ENCODE peak calls at places on chromosomes 16 and 17, in six cellular contexts. One of them, this sample, is unnamed.

GRCh38 chr16:56941092-56941491 is 9.2 kb downstream of the HERPUD1 start:
- DNase-seq in RWPE1: no peak
- DNase-seq in lower lobe of right lung: no peak
- DNase-seq in ovary: no peak
- DNase-seq in NB4: peak
- DNase-seq in heart right ventricle: no peak
- DNase-seq in this sample: no peak

GRCh38 chr16:31063843-31064611 is 10.0 kb downstream of the ZNF668 start:
- DNase-seq in RWPE1: no peak
- DNase-seq in lower lobe of right lung: peak
- DNase-seq in ovary: no peak
- DNase-seq in NB4: no peak
- DNase-seq in heart right ventricle: no peak
- DNase-seq in this sample: no peak

GRCh38 chr17:31093866-31094599 is 744 bp upstream of the NF1 start:
- DNase-seq in RWPE1: no peak
- DNase-seq in lower lobe of right lung: no peak
- DNase-seq in ovary: no peak
- DNase-seq in NB4: no peak
- DNase-seq in heart right ventricle: no peak
- DNase-seq in this sample: no peak

GRCh38 chr16:67456383-67457140 is 24.4 kb downstream of the ATP6V0D1 start:
- DNase-seq in RWPE1: no peak
- DNase-seq in lower lobe of right lung: peak
- DNase-seq in ovary: no peak
- DNase-seq in NB4: no peak
- DNase-seq in heart right ventricle: peak
- DNase-seq in this sample: peak

GRCh38 chr16:88646345-88647034 is 4.4 kb downstream of the CYBA start:
- DNase-seq in RWPE1: no peak
- DNase-seq in lower lobe of right lung: no peak
- DNase-seq in ovary: no peak
- DNase-seq in NB4: no peak
- DNase-seq in heart right ventricle: no peak
- DNase-seq in this sample: no peak

GRCh38 chr17:71003736-71004135 is 834.4 kb downstream of the KCNJ2 start:
- DNase-seq in RWPE1: no peak
- DNase-seq in lower lobe of right lung: no peak
- DNase-seq in ovary: no peak
- DNase-seq in NB4: no peak
- DNase-seq in heart right ventricle: no peak
- DNase-seq in this sample: no peak

GRCh38 chr16:16774389-16774788 is 395.4 kb downstream of the NPIPA7 start:
- DNase-seq in RWPE1: no peak
- DNase-seq in lower lobe of right lung: no peak
- DNase-seq in ovary: no peak
- DNase-seq in NB4: no peak
- DNase-seq in heart right ventricle: no peak
- DNase-seq in this sample: no peak

GRCh38 chr17:372157-373152 is 19.8 kb upstream of the RPH3AL start:
- DNase-seq in RWPE1: no peak
- DNase-seq in lower lobe of right lung: no peak
- DNase-seq in ovary: no peak
- DNase-seq in NB4: no peak
- DNase-seq in heart right ventricle: no peak
- DNase-seq in this sample: peak

GRCh38 chr17:33457477-33457876 is 164.4 kb upstream of the ASIC2 start:
- DNase-seq in RWPE1: no peak
- DNase-seq in lower lobe of right lung: no peak
- DNase-seq in ovary: no peak
- DNase-seq in NB4: no peak
- DNase-seq in heart right ventricle: no peak
- DNase-seq in this sample: no peak

GRCh38 chr17:39365872-39366271 is 35.6 kb downstream of the FBXL20 start:
- DNase-seq in RWPE1: no peak
- DNase-seq in lower lobe of right lung: no peak
- DNase-seq in ovary: no peak
- DNase-seq in NB4: no peak
- DNase-seq in heart right ventricle: no peak
- DNase-seq in this sample: no peak

GRCh38 chr16:29820730-29821662 is 734 bp downstream of the MVP start:
- DNase-seq in RWPE1: peak
- DNase-seq in lower lobe of right lung: peak
- DNase-seq in ovary: peak
- DNase-seq in NB4: no peak
- DNase-seq in heart right ventricle: no peak
- DNase-seq in this sample: no peak

GRCh38 chr16:68382296-68382718 is 66.0 kb downstream of the SMPD3 start:
- DNase-seq in RWPE1: no peak
- DNase-seq in lower lobe of right lung: peak
- DNase-seq in ovary: no peak
- DNase-seq in NB4: peak
- DNase-seq in heart right ventricle: no peak
- DNase-seq in this sample: no peak

GRCh38 chr17:12917401-12917800 is 100.4 kb downstream of the ELAC2 start:
- DNase-seq in RWPE1: no peak
- DNase-seq in lower lobe of right lung: no peak
- DNase-seq in ovary: no peak
- DNase-seq in NB4: no peak
- DNase-seq in heart right ventricle: no peak
- DNase-seq in this sample: no peak

GRCh38 chr16:69827527-69827926 is 65.4 kb downstream of the WWP2 start:
- DNase-seq in RWPE1: no peak
- DNase-seq in lower lobe of right lung: no peak
- DNase-seq in ovary: no peak
- DNase-seq in NB4: no peak
- DNase-seq in heart right ventricle: peak
- DNase-seq in this sample: no peak

GRCh38 chr17:3890082-3890892 is 2.6 kb downstream of the CAMKK1 start:
- DNase-seq in RWPE1: peak
- DNase-seq in lower lobe of right lung: peak
- DNase-seq in ovary: peak
- DNase-seq in NB4: peak
- DNase-seq in heart right ventricle: peak
- DNase-seq in this sample: peak

GRCh38 chr16:76932541-76933211 is 258.3 kb upstream of the MON1B start:
- DNase-seq in RWPE1: no peak
- DNase-seq in lower lobe of right lung: no peak
- DNase-seq in ovary: no peak
- DNase-seq in NB4: no peak
- DNase-seq in heart right ventricle: no peak
- DNase-seq in this sample: no peak

GRCh38 chr16:82197540-82198240 is 27.7 kb upstream of the MPHOSPH6 start:
- DNase-seq in RWPE1: peak
- DNase-seq in lower lobe of right lung: no peak
- DNase-seq in ovary: no peak
- DNase-seq in NB4: no peak
- DNase-seq in heart right ventricle: no peak
- DNase-seq in this sample: no peak

GRCh38 chr17:79750650-79751545 is 20.2 kb downstream of the ENPP7 start:
- DNase-seq in RWPE1: no peak
- DNase-seq in lower lobe of right lung: peak
- DNase-seq in ovary: no peak
- DNase-seq in NB4: no peak
- DNase-seq in heart right ventricle: no peak
- DNase-seq in this sample: no peak

GRCh38 chr17:57699751-57700186 is 45.3 kb downstream of the CCDC182 start:
- DNase-seq in RWPE1: no peak
- DNase-seq in lower lobe of right lung: no peak
- DNase-seq in ovary: no peak
- DNase-seq in NB4: no peak
- DNase-seq in heart right ventricle: no peak
- DNase-seq in this sample: peak

GRCh38 chr17:17723354-17724261 is 42.4 kb downstream of the RAI1 start:
- DNase-seq in RWPE1: no peak
- DNase-seq in lower lobe of right lung: no peak
- DNase-seq in ovary: no peak
- DNase-seq in NB4: peak
- DNase-seq in heart right ventricle: no peak
- DNase-seq in this sample: peak

GRCh38 chr16:51522902-51523301 is 371.8 kb upstream of the SALL1 start:
- DNase-seq in RWPE1: no peak
- DNase-seq in lower lobe of right lung: no peak
- DNase-seq in ovary: no peak
- DNase-seq in NB4: no peak
- DNase-seq in heart right ventricle: no peak
- DNase-seq in this sample: no peak

GRCh38 chr16:89639385-89639784 is 18.1 kb downstream of the CHMP1A start:
- DNase-seq in RWPE1: no peak
- DNase-seq in lower lobe of right lung: no peak
- DNase-seq in ovary: no peak
- DNase-seq in NB4: no peak
- DNase-seq in heart right ventricle: no peak
- DNase-seq in this sample: no peak

GRCh38 chr17:74447628-74448159 is 15.8 kb downstream of the GPRC5C start:
- DNase-seq in RWPE1: no peak
- DNase-seq in lower lobe of right lung: no peak
- DNase-seq in ovary: no peak
- DNase-seq in NB4: no peak
- DNase-seq in heart right ventricle: no peak
- DNase-seq in this sample: no peak

GRCh38 chr17:17416007-17416399 is 60.8 kb upstream of the MED9 start:
- DNase-seq in RWPE1: peak
- DNase-seq in lower lobe of right lung: no peak
- DNase-seq in ovary: no peak
- DNase-seq in NB4: peak
- DNase-seq in heart right ventricle: no peak
- DNase-seq in this sample: peak

GRCh38 chr16:84959784-84960417 is 51.4 kb downstream of the ZDHHC7 start:
- DNase-seq in RWPE1: no peak
- DNase-seq in lower lobe of right lung: no peak
- DNase-seq in ovary: no peak
- DNase-seq in NB4: peak
- DNase-seq in heart right ventricle: no peak
- DNase-seq in this sample: no peak

GRCh38 chr16:84957192-84957591 is 54.1 kb downstream of the ZDHHC7 start:
- DNase-seq in RWPE1: no peak
- DNase-seq in lower lobe of right lung: no peak
- DNase-seq in ovary: no peak
- DNase-seq in NB4: no peak
- DNase-seq in heart right ventricle: no peak
- DNase-seq in this sample: no peak

GRCh38 chr16:84957792-84958191 is 53.5 kb downstream of the ZDHHC7 start:
- DNase-seq in RWPE1: no peak
- DNase-seq in lower lobe of right lung: no peak
- DNase-seq in ovary: no peak
- DNase-seq in NB4: no peak
- DNase-seq in heart right ventricle: no peak
- DNase-seq in this sample: no peak

GRCh38 chr16:84960942-84961341 is 50.4 kb downstream of the ZDHHC7 start:
- DNase-seq in RWPE1: no peak
- DNase-seq in lower lobe of right lung: no peak
- DNase-seq in ovary: no peak
- DNase-seq in NB4: no peak
- DNase-seq in heart right ventricle: no peak
- DNase-seq in this sample: no peak

DNA sequence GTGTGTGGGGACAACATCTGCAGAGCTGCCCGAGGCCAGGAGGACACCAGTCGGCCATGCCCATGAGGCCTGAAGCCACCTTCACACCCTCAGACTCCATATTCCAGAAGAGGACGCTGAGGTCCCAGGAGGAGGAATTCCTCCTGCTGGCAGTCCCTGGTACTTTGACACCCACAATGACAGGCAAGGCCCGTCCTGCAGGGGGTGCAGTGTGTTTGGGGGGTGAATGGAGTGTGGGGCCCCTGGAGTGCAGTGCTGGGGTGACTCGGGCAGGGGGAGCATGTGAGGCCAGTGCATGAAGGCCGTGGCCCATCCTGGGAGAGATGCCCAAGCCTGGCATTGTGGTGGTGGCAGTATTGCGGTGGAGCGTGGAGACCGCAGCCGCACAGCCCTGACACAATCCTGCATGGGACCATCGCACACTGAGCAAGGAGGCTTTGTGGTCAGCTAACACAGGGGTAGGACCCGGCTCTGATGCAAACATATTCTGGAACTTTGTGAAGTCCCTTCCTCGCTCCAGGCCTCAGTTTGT is 52.2 kb downstream of the ZDHHC7 start:
- DNase-seq in RWPE1: no peak
- DNase-seq in lower lobe of right lung: no peak
- DNase-seq in ovary: no peak
- DNase-seq in NB4: peak
- DNase-seq in heart right ventricle: no peak
- DNase-seq in this sample: no peak
- TF ChIP-seq CTCF in RWPE1: no peak
- TF ChIP-seq CTCF in lower lobe of right lung: no peak
- TF ChIP-seq CTCF in ovary: no peak
- TF ChIP-seq CTCF in NB4: peak
- TF ChIP-seq CTCF in heart right ventricle: no peak
- TF ChIP-seq CTCF in this sample: peak

GRCh38 chr16:85027968-85028637 is 508 bp downstream of the KIAA0513 start:
- DNase-seq in RWPE1: no peak
- DNase-seq in lower lobe of right lung: no peak
- DNase-seq in ovary: no peak
- DNase-seq in NB4: no peak
- DNase-seq in heart right ventricle: no peak
- DNase-seq in this sample: no peak
- TF ChIP-seq CTCF in RWPE1: no peak
- TF ChIP-seq CTCF in lower lobe of right lung: peak
- TF ChIP-seq CTCF in ovary: no peak
- TF ChIP-seq CTCF in NB4: no peak
- TF ChIP-seq CTCF in heart right ventricle: no peak
- TF ChIP-seq CTCF in this sample: peak

DNA sequence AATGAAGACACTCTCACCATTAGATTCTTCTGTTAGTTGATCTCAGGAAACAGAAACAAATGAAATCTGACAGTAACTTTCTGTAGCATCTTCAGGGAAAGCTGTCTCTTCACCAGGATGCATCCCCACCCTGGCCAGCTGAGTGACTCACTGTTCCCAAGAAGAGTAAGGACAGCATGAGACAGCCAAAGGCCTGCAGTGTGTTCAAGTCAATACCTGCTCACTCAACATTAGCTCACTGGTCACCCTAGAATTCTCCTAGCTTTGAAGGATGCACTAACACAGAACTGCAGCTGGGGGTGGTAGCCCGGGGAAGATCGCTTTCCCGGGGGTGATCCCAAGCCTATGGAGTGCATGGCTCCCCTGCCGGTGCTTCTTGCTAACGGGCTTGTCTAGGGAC is 28.2 kb upstream of the CLEC18B start:
- DNase-seq in RWPE1: peak
- DNase-seq in lower lobe of right lung: no peak
- DNase-seq in ovary: no peak
- DNase-seq in NB4: no peak
- DNase-seq in heart right ventricle: no peak
- DNase-seq in this sample: no peak
- TF ChIP-seq CTCF in RWPE1: peak
- TF ChIP-seq CTCF in lower lobe of right lung: no peak
- TF ChIP-seq CTCF in ovary: no peak
- TF ChIP-seq CTCF in NB4: no peak
- TF ChIP-seq CTCF in heart right ventricle: no peak
- TF ChIP-seq CTCF in this sample: peak

DNA sequence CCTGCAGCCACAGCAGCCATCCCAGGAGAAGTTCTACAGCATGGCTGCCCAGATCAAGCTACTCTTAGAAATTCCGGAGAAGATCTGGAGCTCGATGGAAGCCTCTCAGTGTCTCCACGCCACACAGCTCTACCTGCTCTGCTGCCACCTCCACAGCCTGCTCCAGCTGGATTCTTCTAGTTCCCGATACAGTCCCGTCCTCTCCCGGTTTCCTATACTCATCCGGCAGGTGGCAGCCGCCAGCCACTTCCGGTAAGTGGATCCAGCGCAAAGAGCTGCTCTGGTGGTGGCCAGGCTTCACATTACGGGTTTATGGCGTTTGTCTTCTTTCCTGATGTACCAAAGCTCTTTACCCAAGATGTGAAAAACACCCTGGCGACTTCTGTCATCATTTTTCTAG is 3.6 kb downstream of the COG1 start:
- DNase-seq in RWPE1: no peak
- DNase-seq in lower lobe of right lung: peak
- DNase-seq in ovary: peak
- DNase-seq in NB4: no peak
- DNase-seq in heart right ventricle: peak
- DNase-seq in this sample: peak
- TF ChIP-seq CTCF in RWPE1: no peak
- TF ChIP-seq CTCF in lower lobe of right lung: peak
- TF ChIP-seq CTCF in ovary: no peak
- TF ChIP-seq CTCF in NB4: no peak
- TF ChIP-seq CTCF in heart right ventricle: no peak
- TF ChIP-seq CTCF in this sample: peak